ENCODE peak calls at places on chromosomes 11 and 22, in seven cellular contexts. X is esophagus squamous epithelium, E is body of pancreas, D is heart left ventricle, K is NCI-H1694 treated with DMSO at 0.1 percent for 48 hours, W is activated B cell treated with CpG ODN at 0.5 μM for 24 hours, N is NCI-H460. I is an unnamed sample.

GRCh38 chr11:7278314-7278917 is 26.7 kb downstream of the SYT9 start:
- DNase-seq in D (no peak), E (peak), K (no peak), X (no peak), N (peak), W (no peak), I (no peak)

GRCh38 chr22:46977656-46978343 is 215.3 kb downstream of the TBC1D22A start:
- DNase-seq in K (no peak), X (no peak), E (no peak), W (no peak), N (no peak), D (no peak), I (no peak)

GRCh38 chr11:47523491-47524199 is 29.3 kb downstream of the CELF1 start:
- DNase-seq in E (no peak), N (peak), W (no peak), K (no peak), D (no peak), X (no peak), I (no peak)

GRCh38 chr11:82719316-82719715 is 14.3 kb downstream of the FAM181B start:
- DNase-seq in N (no peak), W (no peak), X (no peak), K (peak), D (no peak), E (no peak), I (no peak)

GRCh38 chr11:17209939-17210245 is 2.1 kb upstream of the PIK3C2A start:
- DNase-seq in N (no peak), E (no peak), D (no peak), W (no peak), K (no peak), X (no peak), I (peak)

GRCh38 chr11:92886243-92886905 is 83.1 kb upstream of the MTNR1B start:
- DNase-seq in N (peak), W (no peak), K (peak), E (peak), X (no peak), D (no peak), I (peak)

GRCh38 chr11:105000797-105001196 is 22.2 kb downstream of the CASP5 start:
- DNase-seq in K (no peak), E (peak), W (no peak), N (no peak), X (no peak), D (no peak), I (no peak)

GRCh38 chr22:40719599-40719998 is 40.3 kb downstream of the MCHR1 start:
- DNase-seq in E (no peak), K (no peak), N (no peak), D (no peak), W (no peak), X (no peak), I (no peak)

GRCh38 chr22:46082633-46083032 is 67.7 kb upstream of the PPARA start:
- DNase-seq in K (peak), X (no peak), N (no peak), E (no peak), W (no peak), D (no peak), I (no peak)

GRCh38 chr11:113475160-113475761 is at the start of gene DRD2:
- DNase-seq in N (no peak), E (no peak), W (no peak), D (no peak), X (no peak), K (no peak), I (no peak)

GRCh38 chr11:63869686-63870085 is 30.8 kb downstream of the MARK2 start:
- DNase-seq in X (no peak), D (no peak), K (no peak), W (no peak), N (no peak), E (no peak), I (no peak)

GRCh38 chr22:37282385-37282677 is at the start of gene CYTH4:
- DNase-seq in E (no peak), W (peak), X (no peak), N (no peak), D (peak), K (no peak), I (no peak)

GRCh38 chr11:62295504-62295903 is 3.4 kb downstream of the SCGB1D4 start:
- DNase-seq in D (no peak), X (no peak), W (no peak), E (no peak), K (no peak), N (peak), I (peak)

GRCh38 chr11:27242591-27242990 is 120.4 kb downstream of the CCDC34 start:
- DNase-seq in N (no peak), E (no peak), X (no peak), K (no peak), W (no peak), D (no peak), I (no peak)

GRCh38 chr11:123231263-123231662 is 36.2 kb upstream of the CLMP start:
- DNase-seq in X (no peak), E (no peak), K (no peak), D (no peak), W (no peak), N (no peak), I (no peak)

GRCh38 chr22:29145321-29146072 is 60.2 kb upstream of the EMID1 start:
- DNase-seq in K (no peak), X (no peak), W (no peak), E (no peak), N (no peak), D (no peak), I (no peak)

GRCh38 chr11:47854667-47855066 is 6.5 kb upstream of the NUP160 start:
- DNase-seq in X (no peak), D (no peak), N (no peak), E (no peak), W (peak), K (no peak), I (no peak)